ENCODE peak calls at places on chromosomes 11 and 22, in eight cellular contexts. X, D, Y, I, J, V, F and B are unnamed samples.

GRCh38 chr11:60280412-60280811 is at the start of gene MS4A4A:
- DNase-seq in X (no peak), D (no peak), Y (no peak), I (peak), J (no peak), V (no peak), F (no peak), B (peak)

GRCh38 chr11:64265176-64266160 is 14.1 kb downstream of the PLCB3 start:
- DNase-seq in X (no peak), D (no peak), Y (no peak), I (no peak), J (no peak), V (no peak), F (no peak), B (no peak)

GRCh38 chr11:4495487-4495886 is 13.0 kb downstream of the OR52K1 start:
- DNase-seq in X (no peak), D (no peak), Y (peak), I (no peak), J (no peak), V (no peak), F (no peak), B (no peak)

GRCh38 chr11:135027461-135027860 is 615.4 kb upstream of the B3GAT1 start:
- DNase-seq in X (no peak), D (peak), Y (peak), I (peak), J (peak), V (no peak), F (peak), B (no peak)

GRCh38 chr11:15695096-15695721 is 580.5 kb downstream of the INSC start:
- DNase-seq in X (no peak), D (no peak), Y (no peak), I (no peak), J (no peak), V (no peak), F (no peak), B (no peak)

GRCh38 chr11:102932678-102933077 is 22.9 kb downstream of the MMP13 start:
- DNase-seq in X (no peak), D (no peak), Y (no peak), I (no peak), J (no peak), V (no peak), F (no peak), B (no peak)

GRCh38 chr22:39265143-39265542 is 20.4 kb upstream of the PDGFB start:
- DNase-seq in X (no peak), D (no peak), Y (no peak), I (no peak), J (no peak), V (no peak), F (no peak), B (no peak)

GRCh38 chr11:78898376-78898775 is 323.7 kb upstream of the NARS2 start:
- DNase-seq in X (no peak), D (no peak), Y (no peak), I (no peak), J (no peak), V (no peak), F (no peak), B (no peak)

GRCh38 chr11:64150051-64150450 is 15.9 kb downstream of the MACROD1 start:
- DNase-seq in X (no peak), D (no peak), Y (no peak), I (no peak), J (no peak), V (no peak), F (no peak), B (no peak)

GRCh38 chr11:124483422-124483821 is 37.9 kb upstream of the OR8B8 start:
- DNase-seq in X (no peak), D (no peak), Y (no peak), I (no peak), J (no peak), V (no peak), F (no peak), B (no peak)

GRCh38 chr11:43427971-43428370 is 69.3 kb downstream of the TTC17 start:
- DNase-seq in X (no peak), D (no peak), Y (no peak), I (no peak), J (no peak), V (no peak), F (no peak), B (no peak)

GRCh38 chr11:46285173-46285572 is 7.7 kb downstream of the CREB3L1 start:
- DNase-seq in X (no peak), D (no peak), Y (peak), I (no peak), J (no peak), V (no peak), F (no peak), B (no peak)

GRCh38 chr11:124872280-124872679 is 7.0 kb downstream of the ROBO3 start:
- DNase-seq in X (no peak), D (no peak), Y (no peak), I (no peak), J (no peak), V (no peak), F (no peak), B (no peak)

GRCh38 chr11:133681901-133682300 is 149.6 kb upstream of the OPCML start:
- DNase-seq in X (no peak), D (no peak), Y (no peak), I (no peak), J (no peak), V (no peak), F (no peak), B (no peak)

GRCh38 chr11:78809931-78810481 is 235.3 kb upstream of the NARS2 start:
- DNase-seq in X (no peak), D (no peak), Y (peak), I (no peak), J (no peak), V (no peak), F (no peak), B (no peak)

GRCh38 chr11:76756341-76756771 is 26.8 kb upstream of the TSKU start:
- DNase-seq in X (no peak), D (no peak), Y (no peak), I (no peak), J (no peak), V (no peak), F (no peak), B (no peak)

GRCh38 chr22:36145881-36146280 is 14.7 kb downstream of the APOL3 start:
- DNase-seq in X (no peak), D (no peak), Y (peak), I (no peak), J (no peak), V (no peak), F (no peak), B (no peak)

GRCh38 chr11:3853935-3854659 is 1.4 kb upstream of the STIM1 start:
- DNase-seq in X (no peak), D (no peak), Y (no peak), I (peak), J (peak), V (no peak), F (no peak), B (peak)

GRCh38 chr22:45455212-45455611 is 41.7 kb downstream of the RIBC2 start:
- DNase-seq in X (no peak), D (no peak), Y (peak), I (no peak), J (no peak), V (no peak), F (no peak), B (no peak)

GRCh38 chr11:62439785-62440602 is 21.2 kb downstream of the SCGB1A1 start:
- DNase-seq in X (peak), D (no peak), Y (peak), I (peak), J (no peak), V (no peak), F (no peak), B (peak)

GRCh38 chr22:40410272-40410671 is 39.9 kb downstream of the SGSM3 start:
- DNase-seq in X (no peak), D (no peak), Y (peak), I (no peak), J (peak), V (no peak), F (no peak), B (no peak)

GRCh38 chr11:66136752-66137123 is 66.7 kb downstream of the PACS1 start:
- DNase-seq in X (no peak), D (no peak), Y (peak), I (no peak), J (no peak), V (no peak), F (peak), B (no peak)

GRCh38 chr11:120517390-120518315 is 6.1 kb downstream of the GRIK4 start:
- DNase-seq in X (no peak), D (no peak), Y (peak), I (no peak), J (no peak), V (no peak), F (peak), B (peak)

GRCh38 chr22:49006207-49007012 is 821.3 kb downstream of the BRD1 start:
- DNase-seq in X (no peak), D (no peak), Y (no peak), I (no peak), J (peak), V (no peak), F (no peak), B (peak)

GRCh38 chr11:65498042-65498726 is 661 bp upstream of the MALAT1 start:
- DNase-seq in X (no peak), D (no peak), Y (peak), I (peak), J (peak), V (no peak), F (peak), B (no peak)

GRCh38 chr22:33539902-33540751 is 380.1 kb downstream of the LARGE1 start:
- DNase-seq in X (peak), D (no peak), Y (no peak), I (peak), J (peak), V (no peak), F (peak), B (peak)

GRCh38 chr11:55942785-55943392 is 6.7 kb upstream of the OR5I1 start:
- DNase-seq in X (no peak), D (peak), Y (peak), I (peak), J (no peak), V (no peak), F (peak), B (no peak)

GRCh38 chr11:117166491-117166890 is 12.1 kb upstream of the SIDT2 start:
- DNase-seq in X (no peak), D (no peak), Y (peak), I (no peak), J (no peak), V (no peak), F (no peak), B (no peak)

GRCh38 chr11:123696183-123696582 is 41.8 kb upstream of the SCN3B start:
- DNase-seq in X (no peak), D (no peak), Y (peak), I (no peak), J (no peak), V (no peak), F (no peak), B (no peak)

GRCh38 chr11:129853508-129854228 is 38.0 kb downstream of the TMEM45B start:
- DNase-seq in X (no peak), D (no peak), Y (peak), I (peak), J (peak), V (no peak), F (no peak), B (peak)

GRCh38 chr11:8729837-8730696 is 47.5 kb downstream of the RPL27A start:
- DNase-seq in X (no peak), D (no peak), Y (no peak), I (no peak), J (no peak), V (no peak), F (no peak), B (no peak)
- TF ChIP-seq CTCF in X (no peak), D (no peak), Y (no peak), I (no peak), J (no peak), V (no peak), F (peak), B (no peak)

GRCh38 chr22:23533328-23533762 is 46.7 kb downstream of the IGLL1 start:
- DNase-seq in X (no peak), D (no peak), Y (peak), I (no peak), J (no peak), V (no peak), F (peak), B (no peak)
- TF ChIP-seq CTCF in X (no peak), D (no peak), Y (peak), I (no peak), J (peak), V (peak), F (peak), B (no peak)

DNA sequence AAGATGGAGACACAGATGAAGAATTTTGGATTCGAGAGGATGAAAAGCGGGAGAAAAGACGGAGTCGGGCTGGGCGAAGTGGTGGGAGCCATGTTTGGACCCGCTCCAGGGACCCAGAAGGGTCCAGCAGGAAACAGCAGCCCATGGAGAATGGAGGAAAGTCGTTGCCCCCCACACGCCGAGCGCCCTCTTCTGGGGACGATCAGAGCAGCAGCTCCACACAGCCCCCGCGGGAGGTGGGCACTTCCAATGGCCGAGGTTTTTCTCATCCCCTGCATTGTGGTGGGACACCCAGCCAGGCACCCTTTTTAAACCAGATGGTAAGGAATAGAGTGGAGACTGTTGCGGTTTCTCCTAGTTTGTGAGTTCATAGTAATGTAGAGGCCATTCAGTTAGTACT is 22.8 kb upstream of the SLC25A18 start:
- DNase-seq in X (no peak), D (no peak), Y (no peak), I (no peak), J (no peak), V (no peak), F (no peak), B (peak)
- TF ChIP-seq CTCF in X (no peak), D (no peak), Y (no peak), I (no peak), J (no peak), V (no peak), F (peak), B (no peak)

GRCh38 chr11:94767701-94768601 is at the start of gene AMOTL1:
- DNase-seq in X (peak), D (peak), Y (peak), I (peak), J (peak), V (no peak), F (peak), B (peak)
- TF ChIP-seq CTCF in X (no peak), D (no peak), Y (no peak), I (no peak), J (no peak), V (no peak), F (peak), B (no peak)

DNA sequence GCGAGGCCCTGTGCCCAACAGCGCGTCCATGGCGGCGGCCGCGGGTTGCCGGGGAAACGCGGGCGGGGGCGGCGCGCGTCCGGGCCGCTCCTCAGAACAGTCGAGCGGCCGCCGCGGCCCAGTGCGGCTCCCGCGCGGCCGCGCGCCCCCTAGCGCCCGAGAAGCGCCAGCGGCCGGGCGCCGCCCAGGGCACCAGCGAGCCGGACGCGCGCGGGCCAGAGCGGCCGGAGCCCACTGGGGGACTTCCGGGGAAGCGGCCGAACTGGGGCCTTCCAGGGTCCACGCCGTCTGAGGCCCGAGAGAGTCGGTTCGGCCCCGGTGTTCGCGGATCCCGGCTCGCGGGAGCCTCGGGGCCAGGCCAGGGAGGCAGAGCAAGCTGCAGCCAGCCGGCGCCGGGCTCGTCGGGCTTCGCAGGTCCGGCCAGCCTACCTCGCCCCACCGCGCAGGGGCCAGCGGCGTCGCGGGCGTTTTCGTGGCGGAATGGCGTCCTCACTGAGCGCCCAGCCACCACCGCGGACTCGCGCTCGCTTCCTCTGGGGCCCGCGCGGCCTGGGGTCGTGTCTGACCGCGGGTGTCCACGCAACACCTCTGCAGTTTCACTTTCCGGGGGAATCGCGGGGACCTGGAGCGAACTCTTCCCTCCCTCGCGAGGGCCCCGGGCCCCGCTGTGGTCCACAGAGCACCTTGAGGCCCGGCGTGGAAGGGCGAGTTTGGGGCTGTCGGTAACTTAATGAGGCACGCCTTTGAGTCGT is at the start of gene DENND6B:
- DNase-seq in X (no peak), D (peak), Y (peak), I (peak), J (peak), V (no peak), F (peak), B (peak)
- TF ChIP-seq CTCF in X (no peak), D (peak), Y (no peak), I (peak), J (peak), V (peak), F (peak), B (no peak)

GRCh38 chr11:122653911-122654310 is 1.6 kb upstream of the UBASH3B start:
- DNase-seq in X (no peak), D (no peak), Y (peak), I (no peak), J (no peak), V (no peak), F (no peak), B (no peak)
- TF ChIP-seq CTCF in X (no peak), D (no peak), Y (no peak), I (no peak), J (no peak), V (no peak), F (no peak), B (no peak)

GRCh38 chr11:113494021-113494420 is 18.8 kb upstream of the DRD2 start:
- DNase-seq in X (no peak), D (no peak), Y (no peak), I (no peak), J (no peak), V (no peak), F (no peak), B (no peak)
- TF ChIP-seq CTCF in X (no peak), D (no peak), Y (no peak), I (no peak), J (no peak), V (peak), F (peak), B (no peak)

GRCh38 chr11:33716236-33716635 is 15.6 kb upstream of the C11orf91 start:
- DNase-seq in X (no peak), D (no peak), Y (peak), I (no peak), J (no peak), V (no peak), F (no peak), B (no peak)
- TF ChIP-seq CTCF in X (no peak), D (peak), Y (peak), I (no peak), J (no peak), V (peak), F (peak), B (no peak)